ENCODE peak calls at places on chromosomes 5 and 9, in seven cellular contexts. Z is gastrocnemius medialis; A is heart left ventricle; W is iPS DF 6.9; J is fibroblast of lung; G is OCI-LY7; S is CD8-positive, alpha-beta memory T cell. K is an unnamed sample.

GRCh38 chr5:1004598-1005361 is 3.8 kb upstream of the NKD2 start:
- DNase-seq in A (peak; percentile 92), S (peak; percentile 47), W (no peak), G (no peak), J (peak; percentile 17), Z (peak; percentile 26), K (peak; percentile 81)

GRCh38 chr5:26321278-26321677 is 717.1 kb downstream of the CDH9 start:
- DNase-seq in W (no peak), G (no peak), A (no peak), J (no peak), S (no peak), Z (no peak), K (no peak)

GRCh38 chr5:142403583-142403982 is 78.8 kb upstream of the SPRY4 start:
- DNase-seq in A (no peak), W (no peak), S (no peak), J (no peak), G (no peak), Z (no peak), K (no peak)

GRCh38 chr5:138874771-138875628 is at the start of gene LRRTM2:
- DNase-seq in J (peak; percentile 95), S (no peak), G (no peak), A (no peak), Z (no peak), W (no peak), K (no peak)

GRCh38 chr5:31887556-31887955 is 248.6 kb downstream of the PDZD2 start:
- DNase-seq in S (no peak), W (no peak), G (no peak), A (no peak), J (no peak), Z (no peak), K (no peak)

GRCh38 chr5:39742916-39743315 is 318.1 kb upstream of the DAB2 start:
- DNase-seq in Z (no peak), J (no peak), W (no peak), S (no peak), A (no peak), G (no peak), K (no peak)

GRCh38 chr5:87074934-87075541 is 192.6 kb upstream of the RASA1 start:
- DNase-seq in Z (no peak), S (peak; percentile 56), W (no peak), G (peak; percentile 90), J (no peak), A (no peak), K (no peak)

GRCh38 chr5:76818844-76819831 is at the start of gene F2RL1:
- DNase-seq in S (peak; percentile 64), W (peak; percentile 82), Z (no peak), A (peak; percentile 78), G (no peak), J (peak; percentile 88), K (peak; percentile 57)

GRCh38 chr5:5221731-5222130 is 81.6 kb downstream of the ADAMTS16 start:
- DNase-seq in W (no peak), Z (no peak), G (no peak), A (no peak), J (peak; percentile 85), S (no peak), K (no peak)

GRCh38 chr5:150637245-150638052 is 3.0 kb upstream of the SYNPO start:
- DNase-seq in W (no peak), Z (no peak), S (no peak), G (no peak), J (peak; percentile 96), A (peak; percentile 55), K (no peak)

GRCh38 chr9:131807131-131807990 is 67.5 kb upstream of the RAPGEF1 start:
- DNase-seq in S (no peak), A (no peak), W (peak; percentile 64), J (no peak), Z (no peak), G (no peak), K (no peak)

GRCh38 chr5:96868603-96869371 is 7.5 kb upstream of the ERAP2 start:
- DNase-seq in J (peak; percentile 69), W (peak; percentile 16), G (peak; percentile 90), S (no peak), A (no peak), Z (no peak), K (peak; percentile 36)

GRCh38 chr5:100446879-100447278 is 88.3 kb upstream of the FAM174A start:
- DNase-seq in G (no peak), W (no peak), A (no peak), S (no peak), J (no peak), Z (no peak), K (no peak)

GRCh38 chr5:1010641-1011046 is 2.0 kb downstream of the NKD2 start:
- DNase-seq in Z (no peak), A (peak; percentile 58), S (peak; percentile 29), J (no peak), W (no peak), G (no peak), K (no peak)

GRCh38 chr5:97062046-97062445 is 80.4 kb downstream of the LIX1 start:
- DNase-seq in A (no peak), W (no peak), S (no peak), J (no peak), G (no peak), Z (peak; percentile 4), K (no peak)

GRCh38 chr5:67214713-67215591 is 18.4 kb upstream of the CD180 start:
- DNase-seq in G (no peak), Z (no peak), S (no peak), J (no peak), A (no peak), W (no peak), K (no peak)

GRCh38 chr5:179553875-179554274 is 3.5 kb downstream of the RUFY1 start:
- DNase-seq in A (no peak), Z (no peak), S (no peak), G (no peak), W (no peak), J (peak; percentile 77), K (no peak)

GRCh38 chr5:172403191-172403794 is 51.0 kb downstream of the SH3PXD2B start:
- DNase-seq in Z (peak; percentile 62), J (peak; percentile 83), G (no peak), W (no peak), A (peak; percentile 80), S (no peak), K (peak; percentile 69)

GRCh38 chr5:150779397-150780179 is 1.0 kb downstream of the SMIM3 start:
- DNase-seq in J (peak; percentile 67), W (no peak), Z (no peak), A (no peak), S (no peak), G (no peak), K (no peak)

GRCh38 chr9:19286634-19287188 is 56.2 kb downstream of the DENND4C start:
- DNase-seq in Z (no peak), G (no peak), W (no peak), S (no peak), A (no peak), J (peak; percentile 30), K (no peak)

GRCh38 chr5:72383280-72384205 is 63.4 kb downstream of the PTCD2 start:
- DNase-seq in A (no peak), S (no peak), Z (no peak), G (no peak), J (peak; percentile 77), W (no peak), K (no peak)

GRCh38 chr5:96434201-96434645 is 1.2 kb upstream of the PCSK1 start:
- DNase-seq in G (peak; percentile 5), J (peak; percentile 78), W (peak; percentile 77), S (peak; percentile 52), Z (no peak), A (peak; percentile 76), K (peak; percentile 59)

DNA sequence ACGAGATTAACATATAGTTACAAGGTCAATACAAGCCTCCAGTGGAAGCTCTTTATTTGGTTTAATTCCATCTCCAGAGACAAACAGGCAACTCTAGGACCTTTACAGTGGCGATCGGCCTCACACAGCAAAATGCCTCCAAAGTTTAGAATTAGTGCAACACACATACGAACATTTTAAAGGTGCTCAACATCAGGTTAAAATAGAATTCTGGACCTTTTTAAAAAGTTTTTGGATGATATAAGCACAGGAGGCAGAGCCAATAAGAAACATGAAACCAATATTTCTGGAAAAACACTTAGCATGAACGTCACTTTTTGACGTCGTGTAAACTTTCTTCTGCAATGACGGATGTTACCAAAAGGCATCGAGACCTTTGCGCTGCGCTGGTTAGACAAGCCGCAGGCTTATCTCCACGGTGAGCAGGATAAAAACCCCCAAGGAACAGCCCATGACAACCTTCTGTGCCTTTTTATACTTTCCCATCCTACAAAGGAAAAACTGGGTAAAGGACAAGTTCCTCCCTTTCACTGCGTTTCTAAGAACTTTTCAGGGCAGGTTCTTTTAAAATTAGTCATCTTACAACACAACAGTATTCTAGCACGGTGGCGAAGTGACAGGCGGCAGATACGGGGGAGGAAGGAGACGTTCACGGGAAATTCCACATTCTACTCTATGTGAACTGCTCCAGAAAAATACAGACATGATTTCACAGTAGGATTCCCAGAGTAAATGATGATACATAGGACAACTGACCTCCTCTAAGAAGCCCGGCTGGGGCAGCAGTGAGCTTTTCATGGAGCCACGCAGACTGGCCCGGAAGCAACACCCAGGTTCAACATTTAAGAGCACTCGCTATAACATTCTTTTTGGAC is 52.2 kb downstream of the USP20 start:
- DNase-seq in S (peak; percentile 85), A (peak; percentile 71), J (peak; percentile 80), G (peak; percentile 49), W (no peak), Z (no peak), K (no peak)
- H3K4me3 ChIP-seq in S (peak overlapping the region; percentile 73), A (peak overlapping the region; percentile 32), J (no peak overlapping the region), G (peak overlapping the region; percentile 66), W (no peak overlapping the region), Z (peak overlapping the region; percentile 36), K (peak overlapping the region; percentile 27)

DNA sequence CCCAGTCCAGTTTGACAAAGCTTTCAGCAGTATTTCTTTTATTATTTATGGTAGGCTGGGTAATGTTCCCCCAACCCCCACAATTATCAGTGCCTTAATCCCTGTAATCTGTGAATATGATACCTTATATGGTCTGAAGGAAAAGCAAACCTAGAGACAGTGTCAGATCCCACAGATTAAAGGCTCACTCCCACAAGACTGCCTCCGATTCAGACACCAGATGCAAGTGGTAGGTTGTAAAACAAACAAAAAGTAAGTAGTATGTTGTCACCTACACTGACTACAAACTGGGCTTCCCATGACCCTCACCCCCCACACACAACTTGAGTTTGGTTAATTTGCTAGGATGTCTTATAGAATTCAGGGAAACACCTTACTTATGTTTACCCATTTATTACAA is 201.2 kb downstream of the NSG2 start:
- DNase-seq in Z (no peak), G (no peak), J (no peak), A (no peak), W (no peak), S (no peak), K (no peak)
- H3K4me1 ChIP-seq in Z (no peaks in the 10 kb centered on the region), G (no peaks in the 10 kb centered on the region), J (no peaks in the 10 kb centered on the region), A (no peaks in the 10 kb centered on the region), W (no peaks in the 10 kb centered on the region), S (no peaks in the 10 kb centered on the region), K (no peaks in the 10 kb centered on the region)

GRCh38 chr5:169164481-169164925 is 136.4 kb downstream of the SLIT3 start:
- DNase-seq in S (no peak), G (no peak), A (no peak), J (peak; percentile 89), Z (no peak), W (no peak), K (peak; percentile 7)
- H3K27ac ChIP-seq in S (no peak overlapping the region), G (no peak overlapping the region), A (no peak overlapping the region), J (no peak overlapping the region), Z (no peak overlapping the region), W (no peak overlapping the region), K (no peak overlapping the region)

GRCh38 chr9:127716412-127716811 is 533 bp downstream of the TTC16 start:
- DNase-seq in Z (no peak), J (no peak), S (no peak), W (no peak), G (no peak), A (no peak), K (no peak)
- H3K4me3 ChIP-seq in Z (peak overlapping the region; percentile 75), J (peak overlapping the region; percentile 71), S (peak overlapping the region; percentile 91), W (no peak overlapping the region), G (peak overlapping the region; percentile 72), A (no peak overlapping the region), K (peak overlapping the region; percentile 85)